ENCODE peak calls at places on chromosome 7, in four cellular contexts. M, X, J and Z are unnamed samples.

GRCh38 chr7:69598487-69599148 is 343 bp downstream of the AUTS2 start:
- DNase-seq in M (no peak), X (no peak), J (no peak), Z (no peak)

GRCh38 chr7:19915596-19915995 is 142.2 kb upstream of the TMEM196 start:
- DNase-seq in M (no peak), X (no peak), J (no peak), Z (no peak)

GRCh38 chr7:35185908-35186731 is 67.8 kb downstream of the TBX20 start:
- DNase-seq in M (no peak), X (no peak), J (no peak), Z (no peak)

GRCh38 chr7:75965617-75966016 is 28.8 kb downstream of the TMEM120A start:
- DNase-seq in M (no peak), X (no peak), J (no peak), Z (no peak)

GRCh38 chr7:40659231-40659630 is 524.4 kb downstream of the SUGCT start:
- DNase-seq in M (no peak), X (no peak), J (no peak), Z (no peak)

GRCh38 chr7:150903627-150904026 is 51.3 kb downstream of the AOC1 start:
- DNase-seq in M (peak; percentile 5), X (no peak), J (no peak), Z (no peak)

GRCh38 chr7:82678259-82678658 is 234.7 kb upstream of the CACNA2D1 start:
- DNase-seq in M (no peak), X (no peak), J (no peak), Z (no peak)

GRCh38 chr7:150953061-150953997 is 24.8 kb downstream of the KCNH2 start:
- DNase-seq in M (no peak), X (no peak), J (no peak), Z (no peak)

GRCh38 chr7:16921644-16922257 is 40.0 kb upstream of the AGR3 start:
- DNase-seq in M (no peak), X (no peak), J (no peak), Z (no peak)

GRCh38 chr7:154503962-154504550 is 451.9 kb downstream of the DPP6 start:
- DNase-seq in M (peak; percentile 15), X (no peak), J (no peak), Z (peak; percentile 41)

GRCh38 chr7:51645707-51646298 is 329.2 kb upstream of the COBL start:
- DNase-seq in M (no peak), X (no peak), J (no peak), Z (no peak)

GRCh38 chr7:29377718-29378117 is 183.1 kb downstream of the CHN2 start:
- DNase-seq in M (no peak), X (no peak), J (no peak), Z (no peak)

GRCh38 chr7:22234247-22234646 is 122.7 kb downstream of the RAPGEF5 start:
- DNase-seq in M (no peak), X (no peak), J (no peak), Z (no peak)

GRCh38 chr7:41035788-41036187 is 667.1 kb downstream of the INHBA start:
- DNase-seq in M (no peak), X (no peak), J (no peak), Z (no peak)

GRCh38 chr7:36119005-36119711 is 33.9 kb upstream of the EEPD1 start:
- DNase-seq in M (no peak), X (no peak), J (peak; percentile 79), Z (peak; percentile 42)

GRCh38 chr7:151603951-151604350 is 84.3 kb upstream of the RHEB start:
- DNase-seq in M (no peak), X (no peak), J (no peak), Z (no peak)

GRCh38 chr7:77831481-77831880 is 32.9 kb downstream of the PHTF2 start:
- DNase-seq in M (no peak), X (no peak), J (no peak), Z (no peak)

GRCh38 chr7:92567460-92567859 is 22.7 kb downstream of the FAM133B start:
- DNase-seq in M (no peak), X (no peak), J (no peak), Z (peak; percentile 56)

GRCh38 chr7:100607111-100607510 is 4.9 kb downstream of the PCOLCE start:
- DNase-seq in M (no peak), X (no peak), J (no peak), Z (no peak)

GRCh38 chr7:74449809-74450397 is 3.8 kb upstream of the GTF2IRD1 start:
- DNase-seq in M (no peak), X (no peak), J (no peak), Z (peak; percentile 56)

GRCh38 chr7:133155642-133156041 is 73.8 kb upstream of the CHCHD3 start:
- DNase-seq in M (no peak), X (no peak), J (no peak), Z (no peak)

GRCh38 chr7:138030679-138031351 is 28.9 kb upstream of the CREB3L2 start:
- DNase-seq in M (no peak), X (no peak), J (no peak), Z (no peak)

GRCh38 chr7:41612798-41613197 is 90.1 kb downstream of the INHBA start:
- DNase-seq in M (no peak), X (no peak), J (no peak), Z (no peak)

GRCh38 chr7:37491919-37492694 is 43.4 kb upstream of the ELMO1 start:
- DNase-seq in M (no peak), X (no peak), J (no peak), Z (no peak)

GRCh38 chr7:133746847-133747246 is 380.3 kb upstream of the LRGUK start:
- DNase-seq in M (no peak), X (no peak), J (no peak), Z (no peak)